ENCODE peak calls at places on chromosomes 3 and 15, in seven cellular contexts. T, M, W, B, D, Q and V are unnamed samples.

GRCh38 chr3:46124216-46125143 is 83.6 kb downstream of the CCR1 start:
- DNase-seq in T (no peak), M (peak; percentile 46), W (no peak), B (no peak), D (no peak), Q (no peak), V (no peak)

GRCh38 chr3:98514948-98515347 is 7.8 kb downstream of the CLDND1 start:
- DNase-seq in T (no peak), M (no peak), W (no peak), B (no peak), D (no peak), Q (no peak), V (no peak)

GRCh38 chr3:37282996-37283395 is 108.6 kb upstream of the LRRFIP2 start:
- DNase-seq in T (no peak), M (no peak), W (no peak), B (no peak), D (peak; percentile 25), Q (no peak), V (no peak)

GRCh38 chr15:52005748-52006701 is 13.0 kb upstream of the MAPK6 start:
- DNase-seq in T (no peak), M (no peak), W (no peak), B (no peak), D (peak; percentile 87), Q (no peak), V (no peak)

GRCh38 chr15:99282129-99282528 is 30.8 kb downstream of the LRRC28 start:
- DNase-seq in T (no peak), M (no peak), W (no peak), B (no peak), D (peak; percentile 12), Q (no peak), V (no peak)

GRCh38 chr3:179768080-179768479 is 115.2 kb downstream of the USP13 start:
- DNase-seq in T (no peak), M (no peak), W (no peak), B (peak; percentile 35), D (peak; percentile 43), Q (no peak), V (peak; percentile 6)

GRCh38 chr15:52021128-52021671 is 2.2 kb downstream of the MAPK6 start:
- DNase-seq in T (peak; percentile 54), M (no peak), W (peak; percentile 35), B (peak; percentile 47), D (peak; percentile 85), Q (no peak), V (peak; percentile 76)

GRCh38 chr3:143769663-143770062 is 78.6 kb downstream of the SLC9A9 start:
- DNase-seq in T (no peak), M (no peak), W (no peak), B (no peak), D (no peak), Q (no peak), V (no peak)

GRCh38 chr3:191074511-191074910 is 124.5 kb upstream of the OSTN start:
- DNase-seq in T (no peak), M (no peak), W (no peak), B (no peak), D (no peak), Q (no peak), V (no peak)

GRCh38 chr3:11136871-11137626 is 17.2 kb upstream of the HRH1 start:
- DNase-seq in T (peak; percentile 100), M (peak; percentile 78), W (peak; percentile 80), B (no peak), D (peak; percentile 75), Q (no peak), V (peak; percentile 94)

GRCh38 chr3:115790759-115791158 is 167.4 kb downstream of the GAP43 start:
- DNase-seq in T (peak; percentile 94), M (no peak), W (no peak), B (no peak), D (peak; percentile 75), Q (no peak), V (peak; percentile 84)

GRCh38 chr3:119597548-119598288 is at the start of gene PLA1A:
- DNase-seq in T (no peak), M (no peak), W (no peak), B (no peak), D (peak; percentile 44), Q (no peak), V (no peak)

GRCh38 chr3:123739754-123740153 is 144.4 kb downstream of the MYLK start:
- DNase-seq in T (no peak), M (no peak), W (no peak), B (no peak), D (no peak), Q (no peak), V (peak; percentile 50)

GRCh38 chr3:184096811-184097378 is at the start of gene HTR3E:
- DNase-seq in T (no peak), M (no peak), W (no peak), B (no peak), D (no peak), Q (no peak), V (no peak)

GRCh38 chr3:134428396-134428795 is 54.1 kb upstream of the AMOTL2 start:
- DNase-seq in T (no peak), M (no peak), W (no peak), B (no peak), D (no peak), Q (no peak), V (peak; percentile 16)

GRCh38 chr15:62393196-62393595 is 228.1 kb upstream of the C2CD4B start:
- DNase-seq in T (no peak), M (no peak), W (no peak), B (no peak), D (no peak), Q (no peak), V (no peak)

GRCh38 chr15:68614621-68615035 is 35.8 kb downstream of the CORO2B start:
- DNase-seq in T (no peak), M (no peak), W (no peak), B (no peak), D (no peak), Q (no peak), V (no peak)

GRCh38 chr3:167783781-167784180 is 48.3 kb downstream of the SERPINI1 start:
- DNase-seq in T (no peak), M (no peak), W (no peak), B (no peak), D (no peak), Q (no peak), V (no peak)

DNA sequence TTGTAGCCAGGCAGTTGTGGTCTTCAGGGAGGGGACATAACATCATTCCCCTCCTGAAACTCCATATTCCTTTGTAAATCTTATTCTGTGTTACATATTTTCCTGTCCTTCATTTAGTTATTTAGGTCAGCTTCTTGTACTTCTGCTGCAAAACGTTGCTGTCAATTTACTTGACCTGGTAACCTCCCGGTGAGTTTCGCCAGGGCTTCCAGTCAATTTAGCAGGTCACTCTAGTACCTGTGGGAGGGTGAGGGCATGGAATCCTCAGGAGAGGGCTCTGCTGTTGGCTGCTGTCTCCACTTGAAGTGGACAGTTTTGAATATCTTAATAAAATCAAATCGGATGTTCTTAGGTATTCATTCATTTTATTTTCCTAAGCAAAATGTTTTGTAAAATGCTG is 29.6 kb downstream of the FNDC3B start:
- DNase-seq in T (no peak), M (no peak), W (no peak), B (no peak), D (no peak), Q (no peak), V (no peak)
- H3K4me1 ChIP-seq in T (no peaks in the 10 kb centered on the region), M (peaks cover 85% of the 10 kb centered on the region), W (peaks cover 86% of the 10 kb centered on the region), B (peaks cover 12% of the 10 kb centered on the region), D (peaks cover 47% of the 10 kb centered on the region), Q (peaks cover 7% of the 10 kb centered on the region), V (peaks cover 23% of the 10 kb centered on the region)

DNA sequence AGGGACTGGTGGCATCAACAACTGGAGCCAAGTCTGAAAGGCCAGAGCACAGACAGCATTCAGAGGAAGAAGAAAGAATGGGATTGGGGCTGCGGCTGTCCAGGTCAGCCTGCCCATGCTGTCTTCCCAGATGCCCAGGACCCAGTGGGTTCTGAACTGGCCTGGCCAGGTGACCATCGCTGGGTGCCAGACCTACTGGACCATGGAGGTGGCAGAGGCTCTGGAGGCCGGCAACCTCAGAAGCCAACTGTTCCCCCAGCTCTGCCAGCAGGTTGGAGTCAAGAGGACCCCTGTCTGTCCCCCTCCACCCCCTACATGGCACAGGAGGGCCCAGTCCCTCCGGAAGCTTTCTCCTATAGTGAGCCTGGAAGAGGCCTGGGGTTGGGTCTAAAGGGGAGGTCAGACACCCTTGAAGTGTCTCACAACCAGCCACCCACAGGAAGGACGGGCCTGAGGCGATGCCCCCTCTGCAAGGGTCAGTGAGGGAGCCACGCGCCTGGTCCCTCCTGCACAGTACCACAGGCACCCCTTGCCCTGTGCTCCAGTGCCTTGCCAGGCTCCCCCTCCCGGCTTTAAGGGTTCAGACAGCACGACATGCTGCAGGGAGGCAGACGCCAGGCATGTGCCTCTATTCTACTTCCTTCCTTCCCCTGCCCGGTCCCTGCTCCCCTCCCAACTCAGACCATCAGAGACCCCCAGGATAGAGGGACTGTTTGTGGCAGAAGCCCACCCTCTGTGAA is 43.2 kb downstream of the DNAH1 start:
- DNase-seq in T (no peak), M (no peak), W (no peak), B (no peak), D (no peak), Q (peak; percentile 53), V (no peak)
- H3K4me3 ChIP-seq in T (no peak overlapping the region), M (no peak overlapping the region), W (no peak overlapping the region), B (no peak overlapping the region), D (no peak overlapping the region), Q (no peak overlapping the region), V (no peak overlapping the region)

DNA sequence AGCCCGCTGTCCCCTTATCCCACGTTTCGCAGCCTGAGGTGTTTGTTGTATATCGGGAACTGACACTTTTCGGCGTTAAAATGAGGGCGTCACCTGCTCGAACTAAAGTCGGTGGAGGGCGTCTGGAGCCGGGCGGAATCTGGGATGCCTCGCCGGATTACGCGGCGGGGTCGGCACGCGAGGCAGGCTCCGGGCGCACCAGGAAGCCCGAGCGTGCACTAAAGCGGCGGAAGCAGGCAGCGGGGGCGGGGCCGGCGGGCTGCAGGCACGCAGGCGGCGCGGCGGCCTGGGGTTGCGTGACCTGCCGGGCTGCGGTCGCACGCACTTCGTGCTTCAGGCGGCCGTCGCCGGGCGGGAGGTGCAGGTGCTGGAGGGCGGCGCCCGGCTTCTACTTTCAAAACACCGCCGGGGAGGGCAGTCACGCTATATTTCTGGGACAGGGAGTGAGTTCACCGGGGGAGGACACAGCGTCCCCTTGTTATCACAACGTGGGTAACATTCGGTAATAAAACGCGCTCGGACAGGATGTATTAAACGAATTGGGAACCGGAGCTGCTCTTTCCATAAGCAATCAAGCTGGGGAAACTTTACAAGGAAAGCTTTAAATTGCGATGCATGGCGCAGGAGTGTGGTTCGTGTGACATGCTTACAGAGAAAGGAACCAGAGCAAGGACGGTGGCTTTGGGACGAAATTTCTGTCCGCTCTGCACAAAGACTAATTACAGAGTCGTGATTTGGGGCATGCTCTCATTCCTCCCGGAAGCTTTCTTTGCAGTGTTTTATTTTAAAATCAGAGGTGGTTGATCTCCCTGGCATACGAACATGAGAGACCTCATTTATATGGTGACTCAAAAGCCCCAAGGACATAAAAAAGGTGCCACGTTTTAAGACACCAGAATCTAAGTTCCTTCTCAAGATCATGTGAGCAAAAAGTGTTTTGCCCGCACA is 9.1 kb upstream of the LEKR1 start:
- DNase-seq in T (peak; percentile 77), M (peak; percentile 86), W (peak; percentile 33), B (peak; percentile 88), D (peak; percentile 86), Q (peak; percentile 98), V (peak; percentile 88)
- H3K27ac ChIP-seq in T (peak overlapping the region; percentile 95), M (peak overlapping the region; percentile 85), W (peak overlapping the region; percentile 61), B (peak overlapping the region; percentile 80), D (peak overlapping the region; percentile 91), Q (peak overlapping the region; percentile 87), V (peak overlapping the region; percentile 82)

DNA sequence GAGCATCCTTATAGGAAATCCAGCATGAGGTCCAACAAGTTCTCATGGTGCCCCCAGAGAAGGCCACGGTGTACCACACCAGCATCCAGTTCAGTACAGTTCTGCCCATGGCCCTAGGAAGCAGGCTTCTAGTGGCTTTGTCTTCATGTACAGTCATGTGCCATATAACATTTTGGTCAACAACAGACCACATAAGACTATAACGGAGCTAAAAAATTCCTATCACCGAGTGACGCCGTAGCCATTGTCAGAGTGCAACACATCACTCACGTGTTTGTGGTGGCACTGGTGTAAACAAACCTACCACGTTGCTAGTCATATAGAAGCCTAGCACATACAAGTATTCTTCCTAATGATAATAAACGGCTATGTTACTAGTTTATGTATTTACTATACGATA is 209.0 kb downstream of the ARRDC4 start:
- DNase-seq in T (no peak), M (no peak), W (no peak), B (no peak), D (no peak), Q (no peak), V (no peak)
- H3K4me1 ChIP-seq in T (no peaks in the 10 kb centered on the region), M (no peaks in the 10 kb centered on the region), W (no peaks in the 10 kb centered on the region), B (no peaks in the 10 kb centered on the region), D (no peaks in the 10 kb centered on the region), Q (no peaks in the 10 kb centered on the region), V (no peaks in the 10 kb centered on the region)